ENCODE peak calls at places on chromosomes 7 and 10, in seven cellular contexts. M is Calu3, B is cardiac fibroblast, L is cardiac muscle cell, T is uterus, Y is chondrocyte, U is Panc1. P is an unnamed sample.
A peak's percentile ranks its signal among the peaks of the same experiment; 100 is the strongest.

GRCh38 chr10:102542800-102543418 is 39.1 kb downstream of the SUFU start:
- DNase-seq in T (no peak), Y (no peak), B (no peak), U (no peak), M (no peak), L (peak; percentile 20), P (no peak)

GRCh38 chr10:3780766-3781457 is 4.1 kb downstream of the KLF6 start:
- DNase-seq in Y (no peak), T (no peak), U (no peak), M (no peak), L (peak; percentile 49), B (peak; percentile 48), P (no peak)

GRCh38 chr10:75432763-75433162 is 1.3 kb downstream of the LRMDA start:
- DNase-seq in U (no peak), T (no peak), Y (no peak), B (no peak), M (no peak), L (no peak), P (no peak)

GRCh38 chr10:43702213-43702935 is 53.7 kb upstream of the ZNF32 start:
- DNase-seq in Y (no peak), L (no peak), T (no peak), B (no peak), U (no peak), M (no peak), P (no peak)

GRCh38 chr10:106043833-106044232 is 1120.7 kb downstream of the SORCS1 start:
- DNase-seq in Y (no peak), B (peak; percentile 7), U (no peak), L (no peak), T (no peak), M (no peak), P (no peak)

GRCh38 chr7:77903597-77903996 is 105.0 kb downstream of the PHTF2 start:
- DNase-seq in B (no peak), T (no peak), M (no peak), U (no peak), L (no peak), Y (no peak), P (no peak)

GRCh38 chr10:4399571-4399970 is 426.4 kb upstream of the AKR1E2 start:
- DNase-seq in U (no peak), B (peak; percentile 45), Y (no peak), T (no peak), M (no peak), L (peak; percentile 29), P (no peak)

GRCh38 chr7:42103456-42103855 is 133.6 kb downstream of the GLI3 start:
- DNase-seq in U (no peak), T (no peak), Y (no peak), B (no peak), M (no peak), L (peak; percentile 44), P (no peak)

GRCh38 chr10:44427479-44427878 is 42.6 kb upstream of the CXCL12 start:
- DNase-seq in M (no peak), B (no peak), T (no peak), L (no peak), Y (no peak), U (no peak), P (no peak)

GRCh38 chr7:33926535-33926934 is 21.2 kb downstream of the BMPER start:
- DNase-seq in T (no peak), B (no peak), M (no peak), Y (no peak), L (no peak), U (no peak), P (no peak)

GRCh38 chr7:32042900-32043299 is 27.3 kb downstream of the PDE1C start:
- DNase-seq in U (no peak), M (no peak), B (no peak), L (no peak), Y (no peak), T (no peak), P (no peak)

GRCh38 chr10:82282782-82283456 is 407.9 kb downstream of the NRG3 start:
- DNase-seq in T (no peak), B (no peak), Y (no peak), L (no peak), M (peak; percentile 12), U (no peak), P (no peak)

GRCh38 chr7:47381132-47381495 is 200.8 kb downstream of the TNS3 start:
- DNase-seq in B (no peak), U (no peak), L (no peak), T (no peak), Y (no peak), M (no peak), P (no peak)

GRCh38 chr10:30378607-30379006 is 29.5 kb upstream of the MTPAP start:
- DNase-seq in M (no peak), Y (no peak), U (no peak), L (no peak), T (no peak), B (no peak), P (no peak)

GRCh38 chr7:104983620-104984539 is 30.1 kb upstream of the KMT2E start:
- DNase-seq in U (peak; percentile 85), Y (peak; percentile 93), M (peak; percentile 75), T (peak; percentile 85), B (peak; percentile 92), L (peak; percentile 91), P (peak; percentile 41)

GRCh38 chr10:89535185-89536012 is at the start of gene SLC16A12:
- DNase-seq in Y (no peak), B (peak; percentile 22), L (peak; percentile 36), T (no peak), U (no peak), M (peak; percentile 41), P (peak; percentile 66)

DNA sequence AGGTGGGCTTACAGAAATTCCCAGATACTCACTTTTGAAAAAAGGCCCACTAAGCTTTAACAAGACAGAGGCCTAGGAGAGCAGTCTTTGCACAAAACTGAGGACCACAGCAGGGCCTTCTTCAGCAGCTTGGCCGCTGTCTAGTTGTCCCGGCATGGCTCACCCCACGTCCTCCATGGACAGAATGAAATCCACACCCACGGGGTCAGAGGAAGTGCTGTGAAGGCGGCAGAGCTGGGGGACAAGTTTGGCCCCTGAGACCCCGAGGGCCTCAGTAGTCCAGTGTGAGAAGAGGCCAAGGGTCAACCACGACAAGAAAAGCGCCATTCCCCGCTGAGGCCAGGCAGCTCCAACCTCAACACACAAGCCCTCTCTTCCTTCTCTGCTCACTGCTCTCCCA is 78.9 kb downstream of the ZRANB1 start:
- DNase-seq in M (no peak), L (no peak), B (no peak), T (no peak), U (no peak), Y (no peak), P (no peak)
- TF ChIP-seq CTCF in M (no peak), L (no peak), B (no peak), T (no peak), U (no peak), Y (no peak), P (no peak)

DNA sequence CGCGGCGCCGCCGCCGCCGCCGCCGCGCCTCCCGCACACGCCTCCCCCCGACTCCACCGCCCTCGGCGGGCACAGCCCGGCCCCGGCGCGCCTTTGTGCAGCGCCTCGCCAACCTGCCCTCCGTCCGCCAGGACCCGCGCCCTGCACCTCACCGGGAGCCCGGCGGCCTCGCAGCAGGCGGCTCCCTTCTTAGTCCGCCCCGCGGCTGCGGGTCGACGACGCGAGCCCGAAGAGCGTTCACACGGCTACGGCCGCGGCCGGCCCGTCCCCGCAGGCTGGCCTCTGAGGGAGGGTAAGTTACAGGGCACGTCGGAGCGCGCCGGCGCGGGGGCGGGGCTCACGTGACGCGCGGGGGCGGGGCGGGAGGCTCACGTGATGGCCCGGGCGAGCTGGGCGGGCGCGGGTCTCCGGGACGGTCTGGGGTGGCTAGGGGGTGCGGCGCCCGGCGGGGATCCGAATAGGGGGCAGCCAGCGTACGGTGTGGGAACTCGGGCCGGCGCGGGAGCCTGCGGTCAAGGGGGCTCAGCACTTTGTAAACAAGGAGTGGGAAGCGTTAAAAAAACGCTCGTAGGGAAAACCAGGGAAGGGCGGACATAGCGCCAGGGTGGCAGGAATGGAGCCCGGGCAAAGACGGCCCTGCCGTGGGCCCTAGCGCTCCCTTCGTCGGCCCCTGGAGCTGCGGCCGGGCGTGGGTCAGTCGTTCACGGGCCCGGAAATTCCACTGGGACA is at the start of gene ARHGAP12:
- DNase-seq in U (no peak), M (peak; percentile 95), L (peak; percentile 91), T (peak; percentile 93), Y (peak; percentile 94), B (peak; percentile 90), P (peak; percentile 90)
- TF ChIP-seq CTCF in U (no peak), M (no peak), L (peak; percentile 1), T (no peak), Y (peak; percentile 32), B (no peak), P (no peak)

GRCh38 chr7:14054125-14054524 is 64.7 kb upstream of the ETV1 start:
- DNase-seq in B (no peak), M (no peak), T (no peak), U (no peak), Y (no peak), L (no peak), P (no peak)
- TF ChIP-seq CTCF in B (no peak), M (no peak), T (no peak), U (no peak), Y (no peak), L (no peak), P (no peak)

GRCh38 chr7:101814996-101815825 is 2.2 kb upstream of the CUX1 start:
- DNase-seq in Y (no peak), B (no peak), T (peak; percentile 67), L (peak; percentile 46), M (peak; percentile 47), U (no peak), P (peak; percentile 71)
- TF ChIP-seq CTCF in Y (peak; percentile 77), B (no peak), T (peak; percentile 51), L (peak; percentile 23), M (peak; percentile 35), U (peak; percentile 92), P (peak; percentile 69)

GRCh38 chr7:28144266-28144665 is 36.3 kb downstream of the JAZF1 start:
- DNase-seq in Y (no peak), L (no peak), T (no peak), M (peak; percentile 15), B (no peak), U (no peak), P (no peak)
- TF ChIP-seq CTCF in Y (no peak), L (no peak), T (no peak), M (no peak), B (no peak), U (no peak), P (peak; percentile 31)

GRCh38 chr7:91455411-91455810 is 191.2 kb downstream of the FZD1 start:
- DNase-seq in U (no peak), T (no peak), L (no peak), M (no peak), Y (no peak), B (no peak), P (no peak)
- TF ChIP-seq CTCF in U (no peak), T (no peak), L (no peak), M (no peak), Y (no peak), B (no peak), P (no peak)

GRCh38 chr7:66837007-66837406 is 84.0 kb upstream of the TMEM248 start:
- DNase-seq in Y (peak; percentile 64), T (no peak), U (no peak), M (peak; percentile 22), L (peak; percentile 22), B (peak; percentile 12), P (no peak)
- TF ChIP-seq CTCF in Y (peak; percentile 63), T (no peak), U (no peak), M (peak; percentile 38), L (peak; percentile 25), B (peak; percentile 48), P (peak; percentile 50)